ENCODE peak calls at places on chromosomes 6 and 20, in five cellular contexts. Q is esophagus muscularis mucosa, L is psoas muscle, G is transverse colon, S is right lobe of liver. P is an unnamed sample.
A peak's percentile ranks its signal among the peaks of the same experiment; 100 is the strongest.

GRCh38 chr6:24093381-24093780 is 32.6 kb upstream of the NRSN1 start:
- DNase-seq in Q (no peak), L (no peak), G (no peak), S (no peak), P (no peak)

GRCh38 chr20:54920491-54920890 is 445.1 kb downstream of the DOK5 start:
- DNase-seq in Q (no peak), L (no peak), G (no peak), S (no peak), P (no peak)

GRCh38 chr6:80640176-80640575 is 533.7 kb downstream of the BCKDHB start:
- DNase-seq in Q (no peak), L (no peak), G (no peak), S (no peak), P (no peak)

GRCh38 chr6:75419408-75419807 is 74.2 kb downstream of the FILIP1 start:
- DNase-seq in Q (no peak), L (peak; percentile 54), G (no peak), S (no peak), P (no peak)

GRCh38 chr6:29946787-29947186 is 4.5 kb downstream of the HLA-A start:
- DNase-seq in Q (no peak), L (no peak), G (no peak), S (no peak), P (no peak)

GRCh38 chr6:108945686-108946158 is 97.5 kb downstream of the ARMC2 start:
- DNase-seq in Q (no peak), L (peak; percentile 88), G (peak; percentile 37), S (peak; percentile 84), P (no peak)

GRCh38 chr20:37697314-37697713 is 3.5 kb downstream of the CTNNBL1 start:
- DNase-seq in Q (no peak), L (no peak), G (no peak), S (no peak), P (no peak)

GRCh38 chr6:108068618-108069017 is 5.9 kb downstream of the OSTM1 start:
- DNase-seq in Q (no peak), L (no peak), G (no peak), S (no peak), P (no peak)

GRCh38 chr20:50226093-50226974 is 35.7 kb downstream of the CEBPB start:
- DNase-seq in Q (no peak), L (no peak), G (peak; percentile 45), S (no peak), P (no peak)

GRCh38 chr6:36788768-36789167 is 50.5 kb downstream of the CPNE5 start:
- DNase-seq in Q (no peak), L (no peak), G (no peak), S (no peak), P (no peak)

GRCh38 chr6:25934735-25935313 is 4.3 kb upstream of the SLC17A2 start:
- DNase-seq in Q (peak; percentile 5), L (no peak), G (no peak), S (no peak), P (no peak)

GRCh38 chr20:44858959-44859358 is 26.5 kb upstream of the YWHAB start:
- DNase-seq in Q (peak; percentile 57), L (no peak), G (peak; percentile 59), S (no peak), P (no peak)

DNA sequence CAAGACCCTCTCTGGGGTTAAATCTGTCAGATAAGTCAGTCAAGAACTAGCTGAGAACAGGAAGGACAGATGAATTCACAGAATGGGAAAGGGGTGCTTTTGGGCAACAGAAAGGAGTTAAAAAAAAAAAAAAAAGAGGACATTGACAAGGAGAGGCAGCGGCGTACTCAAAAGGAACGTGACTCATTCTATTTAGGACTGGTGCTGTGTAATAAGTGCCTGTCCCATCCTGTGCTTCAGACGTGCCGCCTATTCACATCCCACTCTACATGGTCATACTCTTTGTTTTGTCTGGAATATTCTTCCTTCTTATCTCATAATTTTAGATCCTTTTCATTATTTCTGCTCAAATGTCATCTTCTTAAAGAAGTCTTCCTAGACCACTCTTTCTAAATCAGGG is 101.1 kb upstream of the EMILIN3 start:
- DNase-seq in Q (no peak), L (no peak), G (no peak), S (no peak), P (no peak)
- H3K4me3 ChIP-seq in Q (no peak overlapping the region), L (no peak overlapping the region), G (no peak overlapping the region), S (no peak overlapping the region), P (no peak overlapping the region)

GRCh38 chr6:148529010-148529409 is 186.4 kb downstream of the SASH1 start:
- DNase-seq in Q (no peak), L (no peak), G (no peak), S (no peak), P (no peak)

GRCh38 chr6:148530976-148531375 is 188.3 kb downstream of the SASH1 start:
- DNase-seq in Q (no peak), L (no peak), G (no peak), S (no peak), P (no peak)

GRCh38 chr6:148526145-148526544 is 183.5 kb downstream of the SASH1 start:
- DNase-seq in Q (no peak), L (no peak), G (no peak), S (no peak), P (no peak)

GRCh38 chr6:148530394-148530923 is 187.8 kb downstream of the SASH1 start:
- DNase-seq in Q (peak; percentile 90), L (no peak), G (no peak), S (no peak), P (peak; percentile 94)

GRCh38 chr6:148528292-148528691 is 185.7 kb downstream of the SASH1 start:
- DNase-seq in Q (peak; percentile 53), L (no peak), G (no peak), S (no peak), P (no peak)
- TF ChIP-seq CTCF in Q (no peak), L (no peak), G (no peak), S (no peak), P (peak; percentile 13)

DNA sequence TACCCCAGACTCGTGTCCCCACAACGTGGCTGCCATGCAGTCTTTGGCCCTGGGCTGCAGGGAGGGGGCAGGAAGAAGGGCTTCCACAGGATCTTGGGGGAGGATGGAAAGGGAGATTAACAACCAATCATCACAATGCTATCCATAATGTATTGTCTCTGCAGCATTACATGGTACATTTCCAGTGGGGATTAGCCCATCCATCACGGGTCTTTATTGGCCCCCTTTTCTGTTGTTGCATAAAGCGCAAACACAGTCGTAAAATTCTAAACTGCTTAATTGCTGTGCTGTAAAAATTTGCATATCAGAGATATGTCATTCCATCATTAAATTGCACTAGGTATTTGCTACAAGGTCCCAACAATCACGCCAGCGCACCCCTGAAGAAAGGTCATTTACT is 108.7 kb upstream of the OLIG3 start:
- DNase-seq in Q (no peak), L (no peak), G (no peak), S (no peak), P (no peak)
- H3K4me3 ChIP-seq in Q (no peak overlapping the region), L (no peak overlapping the region), G (no peak overlapping the region), S (no peak overlapping the region), P (no peak overlapping the region)

GRCh38 chr6:127869183-127869582 is 31.7 kb downstream of the THEMIS start:
- DNase-seq in Q (no peak), L (no peak), G (no peak), S (no peak), P (no peak)

GRCh38 chr6:127868338-127868737 is 32.5 kb downstream of the THEMIS start:
- DNase-seq in Q (no peak), L (no peak), G (no peak), S (no peak), P (no peak)

GRCh38 chr6:127866766-127867165 is 34.1 kb downstream of the THEMIS start:
- DNase-seq in Q (no peak), L (no peak), G (no peak), S (no peak), P (no peak)

GRCh38 chr6:127865108-127865507 is 35.8 kb downstream of the THEMIS start:
- DNase-seq in Q (no peak), L (no peak), G (no peak), S (no peak), P (no peak)

GRCh38 chr6:127869772-127870404 is 31.0 kb downstream of the THEMIS start:
- DNase-seq in Q (no peak), L (no peak), G (no peak), S (no peak), P (no peak)
- TF ChIP-seq CTCF in Q (no peak), L (no peak), G (no peak), S (no peak), P (no peak)

DNA sequence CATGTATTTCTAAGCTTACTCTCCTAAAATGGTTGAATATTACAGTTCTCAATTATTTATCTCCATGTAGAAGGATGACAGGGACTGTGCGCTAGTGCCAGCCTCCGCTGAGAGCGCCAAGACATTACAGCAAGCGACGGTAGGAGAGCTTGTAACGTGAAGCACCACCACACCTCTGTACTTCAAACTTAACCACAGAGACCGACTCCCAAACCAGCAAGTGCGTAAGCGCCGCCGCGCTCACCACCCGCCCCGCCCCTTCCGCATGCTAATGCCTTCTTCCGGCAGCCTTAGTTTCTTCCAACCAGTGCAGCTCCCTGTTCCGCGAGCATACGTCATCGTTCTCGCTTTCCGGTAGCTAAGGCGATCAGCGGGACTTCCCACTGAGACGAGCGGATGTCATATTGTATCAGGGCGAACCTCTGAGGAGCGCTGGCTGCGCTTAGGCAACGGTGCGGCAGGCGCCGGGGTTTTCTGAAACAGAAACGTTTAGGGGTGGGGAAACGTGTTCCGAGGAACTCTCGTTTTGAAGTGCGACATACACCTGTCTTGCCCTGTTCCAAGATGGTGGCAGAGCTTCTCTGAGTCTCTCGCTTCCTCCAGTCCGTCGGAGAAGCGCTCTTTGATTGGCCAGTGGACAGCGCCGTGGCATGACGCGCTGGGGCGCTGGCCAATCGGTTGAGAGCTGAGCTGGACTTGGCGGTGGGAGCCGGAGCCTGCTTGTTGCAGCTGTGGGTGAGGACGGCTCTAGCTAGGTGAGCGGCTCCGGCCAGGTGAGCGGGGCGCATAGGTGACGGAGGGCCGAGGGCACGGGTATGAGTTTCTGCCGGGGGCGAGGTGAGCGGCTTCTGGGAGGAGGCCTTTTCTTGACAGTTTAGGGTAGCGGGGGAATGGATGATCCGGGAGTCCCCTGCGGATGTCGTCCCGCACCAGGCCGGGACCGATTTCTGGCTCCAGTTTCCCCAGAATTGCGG is at the start of gene SEC23B:
- DNase-seq in Q (peak; percentile 99), L (peak; percentile 97), G (peak; percentile 99), S (peak; percentile 97), P (peak; percentile 89)
- H3K4me3 ChIP-seq in Q (peak within 1 kb of the TSS; percentile 69), L (peak within 1 kb of the TSS; percentile 95), G (peak within 1 kb of the TSS; percentile 83), S (peak within 1 kb of the TSS; percentile 71), P (peak within 1 kb of the TSS; percentile 87)

DNA sequence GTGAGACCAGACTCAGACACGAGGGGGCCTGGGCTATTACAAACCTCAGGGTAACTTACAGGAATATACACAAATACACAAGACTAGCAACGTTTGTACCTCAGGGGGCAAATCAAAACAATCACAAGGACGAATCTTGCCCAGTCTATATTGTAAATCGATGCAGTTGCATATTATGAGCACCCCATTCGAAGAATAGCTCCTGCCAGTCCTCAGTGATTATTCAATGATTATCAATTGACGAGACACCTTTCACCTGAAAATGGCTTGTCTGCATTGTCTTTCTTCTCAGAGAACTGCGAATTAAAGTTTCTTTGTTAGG is 24.6 kb upstream of the MAP3K7 start:
- DNase-seq in Q (no peak), L (no peak), G (no peak), S (no peak), P (no peak)
- TF ChIP-seq CTCF in Q (no peak), L (no peak), G (no peak), S (no peak), P (no peak)

GRCh38 chr6:165615629-165616028 is 47.4 kb downstream of the PDE10A start:
- DNase-seq in Q (peak; percentile 4), L (no peak), G (no peak), S (no peak), P (no peak)
- H3K4me3 ChIP-seq in Q (peak overlapping the region; percentile 25), L (peak overlapping the region; percentile 53), G (no peak overlapping the region), S (no peak overlapping the region), P (no peak overlapping the region)

P was measured in AG04449.